ENCODE peak calls at places on chromosomes 5 and 9, in seven cellular contexts. N is heart left ventricle, T is gastrocnemius medialis, C is colonic mucosa, G is cardiac muscle cell, M is keratinocyte, J is PC-9. E is an unnamed sample.

GRCh38 chr9:13358128-13358527 is 78.6 kb upstream of the MPDZ start:
- DNase-seq in J (no peak), T (no peak), C (no peak), M (no peak), G (peak; percentile 85), N (no peak), E (no peak)

GRCh38 chr5:120151825-120152224 is 312.3 kb upstream of the PRR16 start:
- DNase-seq in T (no peak), G (no peak), J (no peak), N (no peak), C (no peak), M (no peak), E (no peak)

GRCh38 chr5:124902097-124902821 is 155.8 kb upstream of the ZNF608 start:
- DNase-seq in C (no peak), J (no peak), M (no peak), N (no peak), G (no peak), T (no peak), E (no peak)

GRCh38 chr5:177453852-177454396 is 7.3 kb downstream of the PRR7 start:
- DNase-seq in J (no peak), M (no peak), T (no peak), C (no peak), G (peak; percentile 46), N (peak; percentile 51), E (no peak)

GRCh38 chr9:129337287-129338140 is 159.5 kb upstream of the IER5L start:
- DNase-seq in J (no peak), C (no peak), T (no peak), M (no peak), G (peak; percentile 16), N (no peak), E (no peak)

GRCh38 chr9:119349548-119349947 is 19.7 kb downstream of the BRINP1 start:
- DNase-seq in G (no peak), J (no peak), T (no peak), M (no peak), C (no peak), N (no peak), E (no peak)

GRCh38 chr9:110463499-110463898 is 116.0 kb downstream of the SVEP1 start:
- DNase-seq in T (no peak), J (no peak), M (no peak), G (no peak), N (no peak), C (no peak), E (no peak)

GRCh38 chr5:60102961-60103683 is 209.6 kb upstream of the PDE4D start:
- DNase-seq in G (no peak), J (no peak), M (no peak), T (no peak), N (no peak), C (no peak), E (no peak)

GRCh38 chr5:38843665-38844064 is 2.1 kb upstream of the OSMR start:
- DNase-seq in N (no peak), C (no peak), J (no peak), M (no peak), G (no peak), T (no peak), E (no peak)

GRCh38 chr5:134133213-134133994 is 18.9 kb downstream of the TCF7 start:
- DNase-seq in C (no peak), M (no peak), N (no peak), J (no peak), G (no peak), T (peak; percentile 10), E (no peak)

GRCh38 chr9:114953917-114954316 is 23.5 kb upstream of the TNFSF8 start:
- DNase-seq in J (no peak), T (peak; percentile 31), C (peak; percentile 34), N (peak; percentile 24), M (no peak), G (peak; percentile 90), E (no peak)

GRCh38 chr5:88878976-88879375 is 4.0 kb downstream of the MEF2C start:
- DNase-seq in N (no peak), J (no peak), M (no peak), C (no peak), G (no peak), T (no peak), E (no peak)

GRCh38 chr5:88881566-88881965 is 1.4 kb downstream of the MEF2C start:
- DNase-seq in J (no peak), M (no peak), N (no peak), G (peak; percentile 44), C (no peak), T (no peak), E (no peak)

GRCh38 chr5:88879724-88880123 is 3.3 kb downstream of the MEF2C start:
- DNase-seq in G (no peak), N (no peak), J (no peak), M (no peak), T (no peak), C (no peak), E (no peak)

GRCh38 chr5:88882321-88883038 is 504 bp downstream of the MEF2C start:
- DNase-seq in G (peak; percentile 20), J (no peak), C (peak; percentile 32), M (no peak), N (no peak), T (no peak), E (no peak)

GRCh38 chr5:88880196-88880595 is 2.8 kb downstream of the MEF2C start:
- DNase-seq in M (no peak), N (no peak), C (no peak), J (no peak), T (no peak), G (no peak), E (no peak)
- H3K4me3 ChIP-seq in M (no peak overlapping the region), N (peak overlapping the region; percentile 75), C (no peak overlapping the region), J (no peak overlapping the region), T (peak overlapping the region; percentile 3), G (peak overlapping the region; percentile 75), E (peak overlapping the region; percentile 86)

DNA sequence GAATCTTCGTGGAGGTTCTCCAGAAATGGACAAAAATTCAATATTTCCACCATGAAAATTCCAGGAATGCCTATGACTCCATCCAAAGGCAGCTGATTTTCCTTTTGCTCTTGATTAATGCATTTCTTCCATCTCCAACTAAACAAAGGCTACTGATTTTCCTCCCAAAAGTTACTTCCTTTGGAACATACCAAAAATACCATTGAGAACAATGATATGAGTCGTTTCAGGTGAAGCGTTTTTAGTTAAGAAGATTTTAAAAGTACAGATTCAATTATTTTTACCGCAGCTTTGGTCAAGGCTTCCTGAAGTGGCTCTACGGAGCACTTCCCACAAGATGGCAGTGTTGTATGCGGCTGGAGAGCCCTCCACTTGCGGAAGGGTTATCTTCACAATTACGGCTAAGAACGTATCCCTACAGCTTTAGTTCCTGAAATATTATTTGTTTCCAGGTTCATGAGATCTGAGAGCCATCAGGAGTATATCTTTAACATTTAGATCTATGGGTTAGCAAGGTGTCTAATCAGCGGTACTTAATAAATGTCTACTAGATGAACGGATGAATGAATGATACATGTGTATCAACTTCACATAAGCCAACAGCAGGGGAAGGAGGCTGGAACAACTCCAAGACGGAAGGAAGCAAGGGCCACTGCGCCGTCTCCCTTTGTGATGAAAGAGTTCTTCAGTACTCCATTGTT is 35.9 kb upstream of the ARSB start:
- DNase-seq in C (peak; percentile 60), G (peak; percentile 83), J (peak; percentile 38), M (no peak), T (peak; percentile 33), N (peak; percentile 47), E (no peak)
- H3K27ac ChIP-seq in C (no peak overlapping the region), G (no peak overlapping the region), J (no peak overlapping the region), M (no peak overlapping the region), T (no peak overlapping the region), N (no peak overlapping the region), E (peak overlapping the region; percentile 28)

DNA sequence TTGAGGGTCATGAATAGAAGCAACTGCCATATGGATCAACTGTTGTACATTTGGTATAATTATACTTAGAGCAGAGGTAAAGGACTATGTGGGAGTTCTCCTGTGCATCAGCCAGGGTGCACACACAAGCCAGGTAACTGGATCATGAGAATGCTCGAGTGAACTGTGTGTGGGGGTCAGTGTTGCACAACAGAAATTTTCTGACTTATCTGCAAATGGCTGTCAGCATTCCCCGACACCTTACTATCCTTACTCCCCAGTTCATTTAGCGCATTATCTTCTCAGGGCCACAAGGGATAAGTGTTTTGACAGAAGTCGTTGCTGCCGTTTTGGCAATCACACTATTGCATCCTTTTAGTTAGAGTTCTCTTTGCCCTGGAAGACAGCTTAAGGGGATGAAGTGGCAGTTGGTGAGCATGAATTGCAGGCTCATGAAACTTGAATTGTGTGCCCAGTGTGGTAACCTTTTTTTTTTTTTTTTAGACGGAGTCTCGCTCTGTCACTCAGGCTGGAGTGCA is 1.7 kb downstream of the CANX start:
- DNase-seq in J (no peak), N (no peak), T (no peak), M (no peak), C (no peak), G (peak; percentile 27), E (no peak)
- H3K4me3 ChIP-seq in J (peak overlapping the region; percentile 89), N (peak overlapping the region; percentile 90), T (no peak overlapping the region), M (peak overlapping the region; percentile 62), C (peak overlapping the region; percentile 72), G (peak overlapping the region; percentile 91), E (peak overlapping the region; percentile 86)

GRCh38 chr5:131786900-131787692 is 9.7 kb downstream of the FNIP1 start:
- DNase-seq in C (no peak), M (no peak), G (no peak), T (no peak), N (no peak), J (no peak), E (no peak)
- H3K27ac ChIP-seq in C (no peak overlapping the region), M (no peak overlapping the region), G (peak overlapping the region; percentile 34), T (no peak overlapping the region), N (no peak overlapping the region), J (no peak overlapping the region), E (no peak overlapping the region)

GRCh38 chr9:127583605-127584053 is 28.4 kb upstream of the STXBP1 start:
- DNase-seq in M (peak; percentile 81), G (peak; percentile 69), J (no peak), C (no peak), N (no peak), T (no peak), E (no peak)
- H3K4me3 ChIP-seq in M (no peak overlapping the region), G (no peak overlapping the region), J (no peak overlapping the region), C (no peak overlapping the region), N (no peak overlapping the region), T (no peak overlapping the region), E (no peak overlapping the region)

DNA sequence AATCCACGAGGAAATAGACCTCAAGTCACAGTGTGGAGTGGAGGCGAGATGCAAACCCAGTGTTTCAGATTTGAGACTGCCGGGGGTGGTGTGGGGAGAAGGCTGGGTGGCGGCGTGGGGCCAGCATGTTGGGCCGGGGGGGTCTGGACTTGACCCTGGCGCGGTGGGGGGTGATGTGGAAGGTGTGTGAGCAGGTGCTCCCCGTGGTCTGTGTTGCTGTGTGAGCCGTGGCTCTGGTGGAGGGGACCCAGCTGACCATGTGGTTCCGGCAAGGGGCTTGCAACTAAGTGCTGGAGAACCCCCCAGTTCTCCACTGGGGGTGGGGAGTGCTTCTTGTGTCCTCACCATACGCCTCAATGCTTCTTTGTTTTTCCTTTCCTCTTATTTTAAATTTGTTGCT is 25.8 kb downstream of the PRRC2B start:
- DNase-seq in M (no peak), N (no peak), G (no peak), T (no peak), C (no peak), J (no peak), E (no peak)
- H3K27ac ChIP-seq in M (no peak overlapping the region), N (no peak overlapping the region), G (peak overlapping the region; percentile 78), T (peak overlapping the region; percentile 79), C (no peak overlapping the region), J (no peak overlapping the region), E (no peak overlapping the region)

DNA sequence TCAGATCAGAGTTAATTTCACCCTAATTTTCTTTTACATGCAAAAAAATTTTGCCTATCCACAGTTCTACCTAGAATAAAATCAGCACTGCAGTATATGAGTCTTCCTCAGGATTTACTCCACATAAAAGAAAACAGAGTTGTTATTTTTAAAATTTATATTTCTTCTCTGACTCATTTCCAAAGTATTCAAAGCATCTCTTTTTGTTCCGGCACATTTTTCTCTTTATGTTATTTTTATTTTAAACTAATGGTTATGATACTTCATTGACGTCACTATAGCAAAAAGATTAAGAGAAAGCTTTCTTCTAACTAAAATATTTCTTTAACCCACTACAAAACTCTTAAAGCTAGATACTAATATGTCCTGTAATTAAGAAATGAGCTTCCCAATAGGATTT is 590.4 kb downstream of the PRELID2 start:
- DNase-seq in C (no peak), M (no peak), T (no peak), G (peak; percentile 48), J (no peak), N (no peak), E (no peak)
- H3K4me3 ChIP-seq in C (no peak overlapping the region), M (no peak overlapping the region), T (no peak overlapping the region), G (no peak overlapping the region), J (no peak overlapping the region), N (no peak overlapping the region), E (peak overlapping the region; percentile 58)

E was measured in thoracic aorta.